ENCODE peak calls at places on chromosomes 6 and 20, in seven cellular contexts. One of them, this sample, is unnamed.

GRCh38 chr6:121160276-121160675 is 174.0 kb downstream of the TBC1D32 start:
- DNase-seq in SJSA1: no peak
- DNase-seq in substantia nigra: no peak
- DNase-seq in psoas muscle: no peak
- DNase-seq in AG04450: no peak
- DNase-seq in neural crest cell: no peak
- DNase-seq in COR-L47: no peak
- DNase-seq in this sample: no peak

GRCh38 chr20:49572857-49573256 is 4.9 kb upstream of the PTGIS start:
- DNase-seq in psoas muscle: no peak
- DNase-seq in neural crest cell: no peak
- DNase-seq in COR-L47: no peak
- DNase-seq in SJSA1: no peak
- DNase-seq in substantia nigra: no peak
- DNase-seq in AG04450: no peak
- DNase-seq in this sample: no peak

GRCh38 chr6:43798688-43799444 is 28.9 kb downstream of the VEGFA start:
- DNase-seq in AG04450: no peak
- DNase-seq in SJSA1: peak
- DNase-seq in COR-L47: no peak
- DNase-seq in neural crest cell: no peak
- DNase-seq in substantia nigra: no peak
- DNase-seq in psoas muscle: peak
- DNase-seq in this sample: no peak

GRCh38 chr6:109279628-109280027 is 102.6 kb downstream of the CD164 start:
- DNase-seq in SJSA1: no peak
- DNase-seq in substantia nigra: no peak
- DNase-seq in neural crest cell: no peak
- DNase-seq in COR-L47: no peak
- DNase-seq in psoas muscle: no peak
- DNase-seq in AG04450: no peak
- DNase-seq in this sample: no peak

GRCh38 chr20:21380711-21381110 is 16.6 kb downstream of the NKX2-4 start:
- DNase-seq in substantia nigra: no peak
- DNase-seq in AG04450: no peak
- DNase-seq in COR-L47: no peak
- DNase-seq in psoas muscle: no peak
- DNase-seq in neural crest cell: no peak
- DNase-seq in SJSA1: no peak
- DNase-seq in this sample: no peak

GRCh38 chr6:10939840-10940239 is 53.0 kb downstream of the SYCP2L start:
- DNase-seq in neural crest cell: no peak
- DNase-seq in COR-L47: no peak
- DNase-seq in substantia nigra: no peak
- DNase-seq in SJSA1: no peak
- DNase-seq in AG04450: no peak
- DNase-seq in psoas muscle: no peak
- DNase-seq in this sample: no peak

GRCh38 chr6:167409689-167410088 is 84.8 kb downstream of the TTLL2 start:
- DNase-seq in substantia nigra: no peak
- DNase-seq in SJSA1: peak
- DNase-seq in AG04450: no peak
- DNase-seq in COR-L47: no peak
- DNase-seq in neural crest cell: no peak
- DNase-seq in psoas muscle: no peak
- DNase-seq in this sample: no peak

GRCh38 chr6:69022991-69023390 is 387.9 kb downstream of the ADGRB3 start:
- DNase-seq in psoas muscle: no peak
- DNase-seq in SJSA1: no peak
- DNase-seq in neural crest cell: no peak
- DNase-seq in substantia nigra: no peak
- DNase-seq in COR-L47: no peak
- DNase-seq in AG04450: no peak
- DNase-seq in this sample: no peak

GRCh38 chr6:18099501-18099900 is 23.0 kb downstream of the NHLRC1 start:
- DNase-seq in substantia nigra: no peak
- DNase-seq in COR-L47: no peak
- DNase-seq in AG04450: no peak
- DNase-seq in SJSA1: no peak
- DNase-seq in psoas muscle: no peak
- DNase-seq in neural crest cell: no peak
- DNase-seq in this sample: no peak

GRCh38 chr6:79614326-79615285 is 16.5 kb upstream of the SH3BGRL2 start:
- DNase-seq in COR-L47: no peak
- DNase-seq in AG04450: no peak
- DNase-seq in substantia nigra: no peak
- DNase-seq in SJSA1: no peak
- DNase-seq in neural crest cell: no peak
- DNase-seq in psoas muscle: no peak
- DNase-seq in this sample: no peak

GRCh38 chr6:44558315-44559227 is 171.1 kb downstream of the CDC5L start:
- DNase-seq in COR-L47: no peak
- DNase-seq in neural crest cell: no peak
- DNase-seq in SJSA1: no peak
- DNase-seq in psoas muscle: no peak
- DNase-seq in AG04450: no peak
- DNase-seq in substantia nigra: no peak
- DNase-seq in this sample: no peak

GRCh38 chr20:53856675-53857295 is 213.6 kb downstream of the BCAS1 start:
- DNase-seq in neural crest cell: no peak
- DNase-seq in substantia nigra: no peak
- DNase-seq in SJSA1: no peak
- DNase-seq in AG04450: no peak
- DNase-seq in COR-L47: no peak
- DNase-seq in psoas muscle: no peak
- DNase-seq in this sample: no peak

GRCh38 chr6:112683106-112683505 is 336.0 kb downstream of the RFPL4B start:
- DNase-seq in AG04450: no peak
- DNase-seq in neural crest cell: no peak
- DNase-seq in psoas muscle: no peak
- DNase-seq in substantia nigra: no peak
- DNase-seq in SJSA1: no peak
- DNase-seq in COR-L47: no peak
- DNase-seq in this sample: no peak

GRCh38 chr6:27375613-27376079 is 12.9 kb upstream of the ZNF391 start:
- DNase-seq in AG04450: no peak
- DNase-seq in COR-L47: no peak
- DNase-seq in SJSA1: no peak
- DNase-seq in neural crest cell: no peak
- DNase-seq in substantia nigra: no peak
- DNase-seq in psoas muscle: no peak
- DNase-seq in this sample: no peak

GRCh38 chr6:109869398-109870165 is 108.5 kb upstream of the GPR6 start:
- DNase-seq in COR-L47: no peak
- DNase-seq in substantia nigra: peak
- DNase-seq in neural crest cell: no peak
- DNase-seq in SJSA1: no peak
- DNase-seq in AG04450: no peak
- DNase-seq in psoas muscle: no peak
- DNase-seq in this sample: peak

GRCh38 chr20:62641749-62642665 is at the start of gene SLCO4A1:
- DNase-seq in neural crest cell: peak
- DNase-seq in substantia nigra: no peak
- DNase-seq in AG04450: no peak
- DNase-seq in psoas muscle: peak
- DNase-seq in COR-L47: peak
- DNase-seq in SJSA1: peak
- DNase-seq in this sample: peak

GRCh38 chr6:55898342-55898741 is 23.0 kb upstream of the BMP5 start:
- DNase-seq in psoas muscle: no peak
- DNase-seq in substantia nigra: no peak
- DNase-seq in COR-L47: no peak
- DNase-seq in AG04450: peak
- DNase-seq in SJSA1: no peak
- DNase-seq in neural crest cell: no peak
- DNase-seq in this sample: no peak

GRCh38 chr6:14729186-14729871 is 516.5 kb upstream of the JARID2 start:
- DNase-seq in COR-L47: peak
- DNase-seq in AG04450: no peak
- DNase-seq in substantia nigra: no peak
- DNase-seq in psoas muscle: no peak
- DNase-seq in SJSA1: no peak
- DNase-seq in neural crest cell: no peak
- DNase-seq in this sample: no peak

GRCh38 chr20:10225439-10226080 is 6.9 kb downstream of the SNAP25 start:
- DNase-seq in AG04450: no peak
- DNase-seq in SJSA1: no peak
- DNase-seq in psoas muscle: no peak
- DNase-seq in neural crest cell: no peak
- DNase-seq in substantia nigra: no peak
- DNase-seq in COR-L47: peak
- DNase-seq in this sample: no peak

GRCh38 chr6:13908955-13909381 is 15.8 kb upstream of the RNF182 start:
- DNase-seq in AG04450: peak
- DNase-seq in SJSA1: peak
- DNase-seq in COR-L47: peak
- DNase-seq in psoas muscle: no peak
- DNase-seq in neural crest cell: peak
- DNase-seq in substantia nigra: no peak
- DNase-seq in this sample: no peak

GRCh38 chr6:152309648-152310047 is 327.5 kb downstream of the SYNE1 start:
- DNase-seq in COR-L47: no peak
- DNase-seq in neural crest cell: no peak
- DNase-seq in AG04450: no peak
- DNase-seq in SJSA1: no peak
- DNase-seq in psoas muscle: no peak
- DNase-seq in substantia nigra: no peak
- DNase-seq in this sample: peak

GRCh38 chr6:25637946-25638345 is 14.1 kb upstream of the SCGN start:
- DNase-seq in AG04450: no peak
- DNase-seq in psoas muscle: no peak
- DNase-seq in neural crest cell: no peak
- DNase-seq in substantia nigra: no peak
- DNase-seq in COR-L47: peak
- DNase-seq in SJSA1: no peak
- DNase-seq in this sample: no peak

GRCh38 chr6:62891065-62891647 is 320.1 kb upstream of the FKBP1C start:
- DNase-seq in substantia nigra: no peak
- DNase-seq in psoas muscle: no peak
- DNase-seq in COR-L47: peak
- DNase-seq in AG04450: no peak
- DNase-seq in SJSA1: no peak
- DNase-seq in neural crest cell: no peak
- DNase-seq in this sample: no peak

GRCh38 chr6:28764014-28764723 is 159.6 kb downstream of the TRIM27 start:
- DNase-seq in psoas muscle: no peak
- DNase-seq in SJSA1: no peak
- DNase-seq in COR-L47: no peak
- DNase-seq in AG04450: no peak
- DNase-seq in neural crest cell: no peak
- DNase-seq in substantia nigra: no peak
- DNase-seq in this sample: no peak

GRCh38 chr6:53792973-53793317 is 1.9 kb upstream of the LRRC1 start:
- DNase-seq in neural crest cell: no peak
- DNase-seq in AG04450: no peak
- DNase-seq in substantia nigra: no peak
- DNase-seq in COR-L47: no peak
- DNase-seq in SJSA1: no peak
- DNase-seq in psoas muscle: no peak
- DNase-seq in this sample: no peak

GRCh38 chr6:104527761-104528415 is 331.8 kb downstream of the HACE1 start:
- DNase-seq in substantia nigra: peak
- DNase-seq in psoas muscle: no peak
- DNase-seq in neural crest cell: peak
- DNase-seq in SJSA1: peak
- DNase-seq in AG04450: no peak
- DNase-seq in COR-L47: no peak
- DNase-seq in this sample: no peak

GRCh38 chr6:130675072-130675471 is 152.1 kb upstream of the SMLR1 start:
- DNase-seq in AG04450: peak
- DNase-seq in COR-L47: no peak
- DNase-seq in substantia nigra: no peak
- DNase-seq in neural crest cell: no peak
- DNase-seq in psoas muscle: no peak
- DNase-seq in SJSA1: no peak
- DNase-seq in this sample: no peak

This sample was measured in occipital lobe.